ENCODE peak calls at places on chromosomes 13 and 19, in five cellular contexts. S, V, D, Y and K are unnamed samples.

GRCh38 chr19:47492137-47492533 is 8.1 kb upstream of the KPTN start:
- DNase-seq in D (no peak), V (no peak), S (no peak), Y (no peak), K (no peak)

GRCh38 chr13:107138987-107139386 is 571.0 kb upstream of the ARGLU1 start:
- DNase-seq in D (no peak), S (no peak), Y (no peak), V (no peak), K (no peak)

GRCh38 chr19:9847087-9847671 is 12.1 kb downstream of the PIN1 start:
- DNase-seq in D (peak; percentile 98), S (peak; percentile 95), V (peak; percentile 97), Y (peak; percentile 95), K (no peak)

GRCh38 chr13:110531671-110532083 is 29.8 kb downstream of the RAB20 start:
- DNase-seq in S (no peak), Y (no peak), D (no peak), V (no peak), K (no peak)

GRCh38 chr13:74129500-74130144 is 4.6 kb downstream of the KLF12 start:
- DNase-seq in V (no peak), Y (peak; percentile 22), S (no peak), D (peak; percentile 52), K (no peak)

GRCh38 chr19:22945560-22945959 is 57.4 kb downstream of the ZNF728 start:
- DNase-seq in Y (peak; percentile 34), V (peak; percentile 16), S (no peak), D (peak; percentile 44), K (no peak)

GRCh38 chr13:74479124-74479523 is 344.9 kb upstream of the KLF12 start:
- DNase-seq in V (no peak), Y (no peak), S (no peak), D (no peak), K (no peak)

GRCh38 chr13:72565893-72566292 is 161.5 kb downstream of the MZT1 start:
- DNase-seq in D (peak; percentile 30), Y (peak; percentile 42), V (peak; percentile 15), S (peak; percentile 10), K (no peak)

GRCh38 chr19:52570005-52570861 is at the start of gene ZNF701:
- DNase-seq in D (peak; percentile 88), Y (peak; percentile 94), V (peak; percentile 88), S (peak; percentile 86), K (peak; percentile 98)

GRCh38 chr19:38384209-38385027 is 3.4 kb downstream of the GGN start:
- DNase-seq in V (no peak), S (no peak), Y (peak; percentile 39), D (no peak), K (no peak)

GRCh38 chr19:10086032-10086903 is at the start of gene SHFL:
- DNase-seq in Y (peak; percentile 48), V (peak; percentile 45), D (peak; percentile 36), S (peak; percentile 27), K (peak; percentile 82)

GRCh38 chr13:102773441-102774209 is at the start of gene TEX30:
- DNase-seq in S (peak; percentile 73), D (peak; percentile 74), Y (peak; percentile 78), V (peak; percentile 76), K (peak; percentile 94)
- TF ChIP-seq CTCF in S (no peak), D (no peak), Y (no peak), V (no peak), K (no peak)

GRCh38 chr19:18427752-18428131 is 8.5 kb downstream of the SSBP4 start:
- DNase-seq in S (no peak), Y (no peak), D (no peak), V (no peak), K (no peak)

GRCh38 chr19:18424890-18425514 is 5.8 kb downstream of the SSBP4 start:
- DNase-seq in D (no peak), V (no peak), S (no peak), Y (no peak), K (no peak)

GRCh38 chr19:18425515-18426415 is 6.6 kb downstream of the SSBP4 start:
- DNase-seq in Y (peak; percentile 74), V (peak; percentile 62), S (peak; percentile 74), D (peak; percentile 60), K (no peak)

GRCh38 chr19:18427080-18427751 is 8.0 kb downstream of the SSBP4 start:
- DNase-seq in D (no peak), S (no peak), Y (no peak), V (no peak), K (no peak)

DNA sequence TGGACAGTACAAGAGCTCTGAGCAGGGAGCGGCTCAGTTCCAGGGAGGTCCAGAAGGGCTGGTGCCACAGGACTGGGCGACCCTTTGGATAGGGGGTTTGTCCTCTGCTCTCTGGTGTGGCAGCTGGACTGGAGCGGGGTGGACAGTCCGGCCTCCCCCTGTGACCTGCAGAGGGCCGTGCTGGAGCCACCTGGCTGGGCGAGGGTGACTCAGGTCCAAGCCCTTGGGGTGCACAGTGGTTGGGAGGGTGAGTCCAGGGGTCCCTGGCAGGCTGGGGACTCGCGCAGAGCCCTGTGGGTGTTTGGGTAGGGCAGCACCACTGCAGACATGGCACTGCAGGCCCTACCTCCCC is 7.2 kb downstream of the SSBP4 start:
- DNase-seq in S (no peak), Y (no peak), D (no peak), V (no peak), K (no peak)
- TF ChIP-seq CTCF in S (no peak), Y (no peak), D (no peak), V (no peak), K (no peak)

GRCh38 chr13:33373624-33374023 is 88.1 kb upstream of the STARD13 start:
- DNase-seq in D (no peak), Y (no peak), V (no peak), S (no peak), K (no peak)
- TF ChIP-seq CTCF in D (peak; percentile 25), Y (peak; percentile 13), V (peak; percentile 9), S (peak; percentile 44), K (no peak)

GRCh38 chr19:34559045-34559444 is 77.5 kb downstream of the WTIP start:
- DNase-seq in S (no peak), Y (no peak), V (no peak), D (no peak), K (no peak)

GRCh38 chr19:34560229-34560628 is 78.7 kb downstream of the WTIP start:
- DNase-seq in S (no peak), Y (no peak), V (no peak), D (no peak), K (no peak)

GRCh38 chr19:34549833-34550232 is 68.3 kb downstream of the WTIP start:
- DNase-seq in D (no peak), V (no peak), S (no peak), Y (no peak), K (no peak)

GRCh38 chr19:34556500-34556899 is 74.9 kb downstream of the WTIP start:
- DNase-seq in V (no peak), D (peak; percentile 77), Y (peak; percentile 83), S (no peak), K (no peak)

GRCh38 chr19:34555447-34555846 is 73.9 kb downstream of the WTIP start:
- DNase-seq in Y (peak; percentile 31), D (peak; percentile 3), V (no peak), S (peak; percentile 26), K (no peak)
- TF ChIP-seq CTCF in Y (peak; percentile 48), D (no peak), V (peak; percentile 26), S (peak; percentile 65), K (no peak)

GRCh38 chr19:1018393-1018792 is 2.5 kb downstream of the TMEM259 start:
- DNase-seq in V (no peak), S (no peak), D (no peak), Y (no peak), K (no peak)

GRCh38 chr19:1019980-1020867 is 699 bp downstream of the TMEM259 start:
- DNase-seq in D (no peak), S (no peak), V (no peak), Y (no peak), K (no peak)

GRCh38 chr19:1018932-1019615 is 1.8 kb downstream of the TMEM259 start:
- DNase-seq in D (no peak), V (no peak), Y (no peak), S (no peak), K (no peak)

GRCh38 chr19:1019616-1019961 is 1.3 kb downstream of the TMEM259 start:
- DNase-seq in S (no peak), D (no peak), V (no peak), Y (no peak), K (no peak)

GRCh38 chr19:1020868-1021425 is at the start of gene TMEM259:
- DNase-seq in S (peak; percentile 95), Y (peak; percentile 98), V (peak; percentile 96), D (peak; percentile 95), K (peak; percentile 95)
- TF ChIP-seq CTCF in S (no peak), Y (no peak), V (no peak), D (no peak), K (no peak)

GRCh38 chr19:35231956-35232746 is 3.6 kb upstream of the FAM187B start:
- DNase-seq in S (no peak), D (no peak), Y (no peak), V (no peak), K (no peak)

GRCh38 chr19:35232912-35233311 is 4.4 kb upstream of the FAM187B start:
- DNase-seq in V (no peak), S (no peak), D (no peak), Y (no peak), K (no peak)

GRCh38 chr19:35241417-35241816 is 7.4 kb upstream of the LSR start:
- DNase-seq in Y (no peak), S (no peak), D (no peak), V (no peak), K (no peak)

GRCh38 chr19:35240322-35240721 is 8.5 kb upstream of the LSR start:
- DNase-seq in D (no peak), S (no peak), V (no peak), Y (no peak), K (no peak)

GRCh38 chr19:35236638-35237400 is 8.3 kb upstream of the FAM187B start:
- DNase-seq in D (no peak), Y (no peak), S (no peak), V (no peak), K (peak; percentile 9)
- TF ChIP-seq CTCF in D (no peak), Y (no peak), S (no peak), V (no peak), K (no peak)

DNA sequence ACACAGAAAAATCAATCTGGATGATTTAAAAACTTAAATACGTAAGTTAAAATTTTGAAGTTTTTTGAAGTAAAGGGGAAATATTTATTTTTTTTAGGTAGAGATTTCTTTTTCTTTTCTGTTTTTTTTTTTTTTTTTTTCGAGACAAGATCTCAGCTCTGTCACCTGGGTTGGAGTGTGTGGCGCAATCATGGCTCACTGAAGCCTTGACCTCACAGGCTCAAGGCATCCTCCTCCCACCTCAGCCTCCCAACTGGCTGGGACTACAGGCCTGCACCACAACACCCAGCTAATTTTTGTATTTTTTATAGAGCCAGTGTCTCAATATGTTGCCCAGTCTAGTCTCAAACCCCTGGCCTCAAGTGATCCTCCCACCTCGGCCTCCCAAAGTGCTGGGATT is 120.4 kb upstream of the CLDN10 start:
- DNase-seq in V (no peak), Y (no peak), D (no peak), S (no peak), K (no peak)
- TF ChIP-seq CTCF in V (no peak), Y (no peak), D (no peak), S (no peak), K (no peak)